ENCODE peak calls at places on chromosomes 7 and 10, in ten cellular contexts. S, T, F, U, M, O, E, A, L and D are unnamed samples.

GRCh38 chr10:119521443-119522204 is 20.9 kb downstream of the RGS10 start:
- DNase-seq in M (no peak), U (no peak), A (no peak), L (no peak), O (peak), S (no peak), T (peak), F (no peak), E (no peak), D (peak)

GRCh38 chr7:120272896-120273475 is at the start of gene KCND2:
- DNase-seq in L (no peak), A (peak), T (no peak), F (no peak), M (no peak), E (peak), O (no peak), S (no peak), U (no peak), D (no peak)

GRCh38 chr10:93254180-93254847 is 180.6 kb downstream of the CYP26A1 start:
- DNase-seq in M (no peak), S (no peak), O (no peak), F (no peak), T (no peak), A (no peak), L (no peak), U (no peak), E (no peak), D (no peak)

GRCh38 chr7:129024125-129024524 is 30.8 kb downstream of the TNPO3 start:
- DNase-seq in T (no peak), A (no peak), L (no peak), F (no peak), U (no peak), S (no peak), E (no peak), M (no peak), O (no peak), D (no peak)

GRCh38 chr7:131057524-131058065 is 270.1 kb upstream of the MKLN1 start:
- DNase-seq in E (no peak), U (no peak), L (peak), T (no peak), A (no peak), O (no peak), S (no peak), F (no peak), M (no peak), D (no peak)

GRCh38 chr10:31158000-31158658 is 126.5 kb upstream of the ZNF438 start:
- DNase-seq in L (no peak), S (no peak), F (no peak), A (no peak), T (no peak), O (no peak), E (no peak), M (no peak), U (no peak), D (peak)

GRCh38 chr7:123218866-123219265 is 19.1 kb upstream of the SLC13A1 start:
- DNase-seq in U (no peak), L (no peak), E (no peak), A (no peak), T (no peak), F (no peak), M (no peak), O (no peak), S (no peak), D (no peak)

GRCh38 chr10:293636-294035 is 158.4 kb downstream of the ZMYND11 start:
- DNase-seq in F (no peak), E (no peak), O (no peak), M (no peak), S (no peak), L (no peak), T (no peak), U (no peak), A (no peak), D (no peak)

GRCh38 chr10:124995605-124996004 is 53.7 kb downstream of the ZRANB1 start:
- DNase-seq in T (no peak), M (no peak), L (no peak), O (no peak), S (peak), E (no peak), U (no peak), F (no peak), A (no peak), D (no peak)

GRCh38 chr10:84176351-84176750 is 2.8 kb downstream of the GPR15LG start:
- DNase-seq in F (no peak), M (no peak), O (no peak), S (no peak), A (no peak), U (no peak), L (no peak), T (no peak), E (no peak), D (no peak)

GRCh38 chr7:105718511-105718925 is 137.2 kb upstream of the EFCAB10 start:
- DNase-seq in U (no peak), S (peak), F (no peak), A (no peak), E (no peak), O (peak), L (no peak), M (no peak), T (no peak), D (no peak)